ENCODE peak calls at places on chromosomes 16 and 17, in five cellular contexts. S, C, D, A and W are unnamed samples.

GRCh38 chr17:63972796-63973195 is at the start of gene SCN4A:
- DNase-seq in C (no peak), D (no peak), S (no peak), A (no peak), W (no peak)

GRCh38 chr16:48620445-48620844 is 10.5 kb upstream of the N4BP1 start:
- DNase-seq in D (no peak), A (no peak), S (no peak), C (no peak), W (no peak)

GRCh38 chr17:73043686-73044581 is 48.6 kb downstream of the SLC39A11 start:
- DNase-seq in D (no peak), C (no peak), A (no peak), S (no peak), W (peak)

GRCh38 chr16:65117701-65118448 is 4.0 kb downstream of the CDH11 start:
- DNase-seq in A (peak), S (peak), C (peak), D (peak), W (peak)

GRCh38 chr16:78170360-78170928 is 71.0 kb downstream of the WWOX start:
- DNase-seq in A (no peak), S (no peak), D (no peak), C (no peak), W (no peak)

GRCh38 chr17:42937712-42938596 is 26.3 kb downstream of the AARSD1 start:
- DNase-seq in C (peak), S (peak), A (no peak), D (peak), W (peak)

GRCh38 chr17:49487202-49487601 is 7.9 kb upstream of the NGFR start:
- DNase-seq in A (no peak), S (no peak), D (no peak), C (peak), W (no peak)

GRCh38 chr16:66487580-66488235 is 60.6 kb downstream of the BEAN1 start:
- DNase-seq in S (no peak), D (no peak), A (peak), C (no peak), W (no peak)

GRCh38 chr17:61397086-61397842 is 2.4 kb upstream of the TBX2 start:
- DNase-seq in A (no peak), D (no peak), S (no peak), C (peak), W (no peak)

GRCh38 chr16:57736419-57737281 is 1.1 kb downstream of the KATNB1 start:
- DNase-seq in C (peak), S (peak), A (no peak), D (peak), W (peak)

GRCh38 chr17:45720386-45720785 is 63.7 kb upstream of the CRHR1 start:
- DNase-seq in S (no peak), A (no peak), C (no peak), D (no peak), W (no peak)

GRCh38 chr17:45719335-45720071 is 64.6 kb upstream of the CRHR1 start:
- DNase-seq in A (no peak), S (peak), D (peak), C (peak), W (peak)

GRCh38 chr17:45718791-45719190 is 65.3 kb upstream of the CRHR1 start:
- DNase-seq in S (peak), D (no peak), A (no peak), C (no peak), W (no peak)

GRCh38 chr17:45722161-45722560 is 62.0 kb upstream of the CRHR1 start:
- DNase-seq in C (peak), A (no peak), D (no peak), S (no peak), W (peak)
- TF ChIP-seq CTCF in C (peak), A (no peak), D (no peak), S (peak), W (no peak)

GRCh38 chr17:5705081-5705875 is 121.0 kb upstream of the NLRP1 start:
- DNase-seq in D (no peak), S (no peak), A (peak), C (peak), W (peak)
- TF ChIP-seq CTCF in D (no peak), S (peak), A (no peak), C (peak), W (peak)

GRCh38 chr16:81932668-81933067 is 78.6 kb downstream of the SDR42E1 start:
- DNase-seq in A (no peak), S (no peak), C (no peak), D (no peak), W (no peak)
- TF ChIP-seq CTCF in A (no peak), S (no peak), C (peak), D (no peak), W (no peak)

GRCh38 chr17:76474894-76475293 is 7.5 kb downstream of the AANAT start:
- DNase-seq in A (no peak), S (no peak), C (no peak), D (no peak), W (no peak)

GRCh38 chr17:76474238-76474637 is 6.8 kb downstream of the AANAT start:
- DNase-seq in A (no peak), S (no peak), C (no peak), D (no peak), W (no peak)

GRCh38 chr17:76472258-76472645 is 4.8 kb downstream of the AANAT start:
- DNase-seq in S (no peak), D (no peak), A (peak), C (no peak), W (no peak)

GRCh38 chr17:76472726-76473125 is 5.3 kb downstream of the AANAT start:
- DNase-seq in D (no peak), A (no peak), S (no peak), C (no peak), W (no peak)

DNA sequence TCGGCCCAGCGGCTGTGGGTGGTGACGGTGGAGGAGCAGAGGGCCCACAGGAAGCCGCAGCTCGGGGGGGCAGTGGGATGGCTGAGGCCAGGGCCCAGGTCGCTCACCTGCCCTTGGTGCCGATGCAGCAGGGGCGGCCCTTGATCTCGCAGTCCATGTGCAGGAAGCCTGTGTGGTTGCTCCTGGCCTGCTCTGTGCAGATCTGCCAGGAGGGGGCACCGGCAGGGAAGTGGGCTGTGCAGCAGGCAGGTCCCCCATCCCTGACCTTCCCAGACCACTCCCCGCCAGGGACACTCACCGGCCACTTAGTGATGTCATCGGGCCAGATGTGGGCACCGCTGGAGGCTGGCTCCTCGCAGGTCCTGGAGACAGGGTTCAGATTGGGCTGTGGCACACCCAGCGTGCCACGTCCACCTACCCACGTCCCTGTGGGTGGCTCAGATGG is 6.2 kb downstream of the AANAT start:
- DNase-seq in A (peak), S (no peak), D (no peak), C (peak), W (no peak)
- TF ChIP-seq CTCF in A (no peak), S (peak), D (no peak), C (peak), W (no peak)

DNA sequence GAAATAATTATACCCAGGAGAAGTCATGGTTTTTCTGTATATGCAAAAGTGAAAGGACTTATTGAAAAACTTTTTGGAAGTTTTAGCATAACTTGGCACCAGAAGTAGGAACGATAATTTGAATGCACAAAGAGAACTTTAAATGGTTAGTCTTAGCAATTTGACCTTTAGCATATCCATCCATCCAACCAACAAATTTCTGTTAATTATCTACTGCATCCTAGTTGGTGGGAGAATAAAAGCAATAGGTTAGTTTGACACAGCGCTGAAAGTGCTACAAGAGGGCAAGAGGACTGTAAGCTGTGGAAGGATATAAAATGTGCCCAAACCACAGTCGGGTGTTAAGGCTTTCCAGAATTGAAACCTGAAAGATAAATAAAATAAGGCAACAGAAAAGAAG is 17.6 kb downstream of the SPAG9 start:
- DNase-seq in C (peak), A (no peak), S (no peak), D (no peak), W (no peak)
- TF ChIP-seq CTCF in C (no peak), A (no peak), S (no peak), D (no peak), W (no peak)

DNA sequence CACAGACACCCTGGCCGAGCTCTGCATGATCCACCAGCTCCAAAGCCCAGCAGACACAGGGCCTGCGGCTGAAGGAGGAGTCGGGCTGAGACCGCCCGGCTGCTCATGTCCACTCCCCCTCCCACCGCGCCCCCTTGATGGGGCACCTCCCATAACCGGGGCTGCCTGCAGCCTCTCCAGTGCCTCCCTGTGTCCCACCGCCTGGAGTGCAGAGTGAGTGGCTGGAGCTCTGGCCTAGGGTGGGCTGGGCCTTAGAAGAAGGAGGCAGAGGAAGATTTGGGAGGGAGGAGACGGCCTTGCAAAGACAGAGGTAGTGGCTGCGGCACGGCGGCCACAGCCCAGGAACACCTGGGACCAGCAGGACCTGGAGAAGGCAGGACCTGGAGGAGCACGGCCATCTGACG is 4.0 kb downstream of the CBFA2T3 start:
- DNase-seq in A (no peak), C (peak), S (no peak), D (no peak), W (no peak)
- TF ChIP-seq CTCF in A (no peak), C (no peak), S (no peak), D (no peak), W (no peak)